ENCODE peak calls at places on chromosome 1, in five cellular contexts. One of them, this sample, is unnamed.

GRCh38 chr1:206000641-206001339 is 2.4 kb downstream of the RAB7B start:
- DNase-seq in left ventricle myocardium superior: no peak
- DNase-seq in T-helper 1 cell: no peak
- DNase-seq in activated CD4-positive, alpha-beta T cell treated with anti-CD3 and anti-CD28 coated beads for 48 hours: peak
- DNase-seq in OCI-LY7: no peak
- DNase-seq in this sample: no peak

GRCh38 chr1:202835548-202836072 is 24.9 kb downstream of the PCAT6 start:
- DNase-seq in activated CD4-positive, alpha-beta T cell treated with anti-CD3 and anti-CD28 coated beads for 48 hours: no peak
- DNase-seq in T-helper 1 cell: peak
- DNase-seq in OCI-LY7: no peak
- DNase-seq in left ventricle myocardium superior: no peak
- DNase-seq in this sample: no peak

GRCh38 chr1:179151908-179152682 is 70.2 kb downstream of the TOR3A start:
- DNase-seq in left ventricle myocardium superior: no peak
- DNase-seq in T-helper 1 cell: no peak
- DNase-seq in OCI-LY7: peak
- DNase-seq in activated CD4-positive, alpha-beta T cell treated with anti-CD3 and anti-CD28 coated beads for 48 hours: no peak
- DNase-seq in this sample: no peak

GRCh38 chr1:32255072-32256071 is 4.3 kb downstream of the LCK start:
- DNase-seq in activated CD4-positive, alpha-beta T cell treated with anti-CD3 and anti-CD28 coated beads for 48 hours: no peak
- DNase-seq in left ventricle myocardium superior: no peak
- DNase-seq in OCI-LY7: peak
- DNase-seq in T-helper 1 cell: no peak
- DNase-seq in this sample: no peak

GRCh38 chr1:23177031-23177430 is 8.4 kb upstream of the LUZP1 start:
- DNase-seq in OCI-LY7: no peak
- DNase-seq in activated CD4-positive, alpha-beta T cell treated with anti-CD3 and anti-CD28 coated beads for 48 hours: no peak
- DNase-seq in left ventricle myocardium superior: no peak
- DNase-seq in T-helper 1 cell: no peak
- DNase-seq in this sample: no peak

GRCh38 chr1:226487921-226488320 is 60.6 kb upstream of the STUM start:
- DNase-seq in OCI-LY7: no peak
- DNase-seq in left ventricle myocardium superior: no peak
- DNase-seq in T-helper 1 cell: no peak
- DNase-seq in activated CD4-positive, alpha-beta T cell treated with anti-CD3 and anti-CD28 coated beads for 48 hours: no peak
- DNase-seq in this sample: no peak

GRCh38 chr1:24343412-24344089 is 24.4 kb downstream of the GRHL3 start:
- DNase-seq in OCI-LY7: no peak
- DNase-seq in left ventricle myocardium superior: no peak
- DNase-seq in activated CD4-positive, alpha-beta T cell treated with anti-CD3 and anti-CD28 coated beads for 48 hours: no peak
- DNase-seq in T-helper 1 cell: no peak
- DNase-seq in this sample: no peak

GRCh38 chr1:70284366-70284765 is 63.2 kb downstream of the SRSF11 start:
- DNase-seq in OCI-LY7: no peak
- DNase-seq in T-helper 1 cell: no peak
- DNase-seq in activated CD4-positive, alpha-beta T cell treated with anti-CD3 and anti-CD28 coated beads for 48 hours: no peak
- DNase-seq in left ventricle myocardium superior: no peak
- DNase-seq in this sample: no peak

GRCh38 chr1:111739984-111740765 is 980 bp upstream of the INKA2 start:
- DNase-seq in activated CD4-positive, alpha-beta T cell treated with anti-CD3 and anti-CD28 coated beads for 48 hours: no peak
- DNase-seq in T-helper 1 cell: peak
- DNase-seq in left ventricle myocardium superior: peak
- DNase-seq in OCI-LY7: no peak
- DNase-seq in this sample: no peak

GRCh38 chr1:115771847-115772457 is 3.4 kb upstream of the CASQ2 start:
- DNase-seq in T-helper 1 cell: no peak
- DNase-seq in activated CD4-positive, alpha-beta T cell treated with anti-CD3 and anti-CD28 coated beads for 48 hours: peak
- DNase-seq in OCI-LY7: peak
- DNase-seq in left ventricle myocardium superior: peak
- DNase-seq in this sample: peak

GRCh38 chr1:172719694-172720138 is 60.8 kb downstream of the FASLG start:
- DNase-seq in activated CD4-positive, alpha-beta T cell treated with anti-CD3 and anti-CD28 coated beads for 48 hours: no peak
- DNase-seq in T-helper 1 cell: no peak
- DNase-seq in OCI-LY7: peak
- DNase-seq in left ventricle myocardium superior: no peak
- DNase-seq in this sample: no peak

GRCh38 chr1:3907031-3907534 is 7.0 kb upstream of the C1orf174 start:
- DNase-seq in OCI-LY7: peak
- DNase-seq in left ventricle myocardium superior: no peak
- DNase-seq in T-helper 1 cell: no peak
- DNase-seq in activated CD4-positive, alpha-beta T cell treated with anti-CD3 and anti-CD28 coated beads for 48 hours: peak
- DNase-seq in this sample: no peak

GRCh38 chr1:230743874-230744273 is 3.3 kb upstream of the CAPN9 start:
- DNase-seq in T-helper 1 cell: no peak
- DNase-seq in OCI-LY7: no peak
- DNase-seq in left ventricle myocardium superior: no peak
- DNase-seq in activated CD4-positive, alpha-beta T cell treated with anti-CD3 and anti-CD28 coated beads for 48 hours: no peak
- DNase-seq in this sample: no peak

GRCh38 chr1:110119843-110120242 is 7.6 kb downstream of the UBL4B start:
- DNase-seq in left ventricle myocardium superior: no peak
- DNase-seq in T-helper 1 cell: no peak
- DNase-seq in activated CD4-positive, alpha-beta T cell treated with anti-CD3 and anti-CD28 coated beads for 48 hours: no peak
- DNase-seq in OCI-LY7: no peak
- DNase-seq in this sample: no peak

GRCh38 chr1:157994704-157995540 is 1.5 kb downstream of the KIRREL1 start:
- DNase-seq in OCI-LY7: no peak
- DNase-seq in T-helper 1 cell: no peak
- DNase-seq in activated CD4-positive, alpha-beta T cell treated with anti-CD3 and anti-CD28 coated beads for 48 hours: no peak
- DNase-seq in left ventricle myocardium superior: no peak
- DNase-seq in this sample: no peak

GRCh38 chr1:206859082-206859491 is 6.3 kb upstream of the IL20 start:
- DNase-seq in left ventricle myocardium superior: no peak
- DNase-seq in T-helper 1 cell: no peak
- DNase-seq in activated CD4-positive, alpha-beta T cell treated with anti-CD3 and anti-CD28 coated beads for 48 hours: no peak
- DNase-seq in OCI-LY7: peak
- DNase-seq in this sample: no peak

GRCh38 chr1:7570311-7570710 is 200.8 kb upstream of the VAMP3 start:
- DNase-seq in T-helper 1 cell: no peak
- DNase-seq in activated CD4-positive, alpha-beta T cell treated with anti-CD3 and anti-CD28 coated beads for 48 hours: no peak
- DNase-seq in left ventricle myocardium superior: no peak
- DNase-seq in OCI-LY7: no peak
- DNase-seq in this sample: no peak

GRCh38 chr1:23018661-23019093 is 591 bp upstream of the KDM1A start:
- DNase-seq in left ventricle myocardium superior: no peak
- DNase-seq in OCI-LY7: no peak
- DNase-seq in activated CD4-positive, alpha-beta T cell treated with anti-CD3 and anti-CD28 coated beads for 48 hours: no peak
- DNase-seq in T-helper 1 cell: no peak
- DNase-seq in this sample: no peak

GRCh38 chr1:41712687-41713086 is 206.0 kb downstream of the HIVEP3 start:
- DNase-seq in OCI-LY7: no peak
- DNase-seq in left ventricle myocardium superior: peak
- DNase-seq in activated CD4-positive, alpha-beta T cell treated with anti-CD3 and anti-CD28 coated beads for 48 hours: no peak
- DNase-seq in T-helper 1 cell: no peak
- DNase-seq in this sample: no peak

GRCh38 chr1:1431845-1432565 is 3.5 kb upstream of the VWA1 start:
- DNase-seq in T-helper 1 cell: no peak
- DNase-seq in OCI-LY7: no peak
- DNase-seq in left ventricle myocardium superior: peak
- DNase-seq in activated CD4-positive, alpha-beta T cell treated with anti-CD3 and anti-CD28 coated beads for 48 hours: no peak
- DNase-seq in this sample: no peak

GRCh38 chr1:210654176-210654786 is 325.6 kb downstream of the HHAT start:
- DNase-seq in left ventricle myocardium superior: no peak
- DNase-seq in activated CD4-positive, alpha-beta T cell treated with anti-CD3 and anti-CD28 coated beads for 48 hours: peak
- DNase-seq in T-helper 1 cell: no peak
- DNase-seq in OCI-LY7: no peak
- DNase-seq in this sample: no peak

GRCh38 chr1:69077633-69078032 is 490.1 kb upstream of the LRRC7 start:
- DNase-seq in left ventricle myocardium superior: no peak
- DNase-seq in OCI-LY7: no peak
- DNase-seq in activated CD4-positive, alpha-beta T cell treated with anti-CD3 and anti-CD28 coated beads for 48 hours: no peak
- DNase-seq in T-helper 1 cell: no peak
- DNase-seq in this sample: no peak

GRCh38 chr1:85569122-85569521 is 11.4 kb upstream of the CCN1 start:
- DNase-seq in OCI-LY7: no peak
- DNase-seq in T-helper 1 cell: no peak
- DNase-seq in activated CD4-positive, alpha-beta T cell treated with anti-CD3 and anti-CD28 coated beads for 48 hours: no peak
- DNase-seq in left ventricle myocardium superior: no peak
- DNase-seq in this sample: no peak

GRCh38 chr1:16724718-16725438 is 15.4 kb upstream of the RNU1-4 start:
- DNase-seq in T-helper 1 cell: no peak
- DNase-seq in left ventricle myocardium superior: no peak
- DNase-seq in activated CD4-positive, alpha-beta T cell treated with anti-CD3 and anti-CD28 coated beads for 48 hours: no peak
- DNase-seq in OCI-LY7: no peak
- DNase-seq in this sample: no peak

GRCh38 chr1:220342853-220343252 is 70.6 kb upstream of the RAB3GAP2 start:
- DNase-seq in OCI-LY7: no peak
- DNase-seq in activated CD4-positive, alpha-beta T cell treated with anti-CD3 and anti-CD28 coated beads for 48 hours: no peak
- DNase-seq in left ventricle myocardium superior: no peak
- DNase-seq in T-helper 1 cell: no peak
- DNase-seq in this sample: no peak

GRCh38 chr1:48552420-48552819 is 80.4 kb upstream of the SPATA6 start:
- DNase-seq in OCI-LY7: peak
- DNase-seq in T-helper 1 cell: no peak
- DNase-seq in left ventricle myocardium superior: no peak
- DNase-seq in activated CD4-positive, alpha-beta T cell treated with anti-CD3 and anti-CD28 coated beads for 48 hours: peak
- DNase-seq in this sample: no peak

GRCh38 chr1:101236546-101237228 is at the start of gene S1PR1:
- DNase-seq in left ventricle myocardium superior: peak
- DNase-seq in OCI-LY7: no peak
- DNase-seq in T-helper 1 cell: peak
- DNase-seq in activated CD4-positive, alpha-beta T cell treated with anti-CD3 and anti-CD28 coated beads for 48 hours: peak
- DNase-seq in this sample: no peak

GRCh38 chr1:217275617-217276398 is 355.1 kb downstream of the GPATCH2 start:
- DNase-seq in T-helper 1 cell: no peak
- DNase-seq in left ventricle myocardium superior: no peak
- DNase-seq in activated CD4-positive, alpha-beta T cell treated with anti-CD3 and anti-CD28 coated beads for 48 hours: no peak
- DNase-seq in OCI-LY7: no peak
- DNase-seq in this sample: no peak

GRCh38 chr1:243727503-243728191 is 122.4 kb downstream of the AKT3 start:
- DNase-seq in activated CD4-positive, alpha-beta T cell treated with anti-CD3 and anti-CD28 coated beads for 48 hours: no peak
- DNase-seq in left ventricle myocardium superior: no peak
- DNase-seq in T-helper 1 cell: no peak
- DNase-seq in OCI-LY7: peak
- DNase-seq in this sample: no peak

GRCh38 chr1:50973255-50973654 is 3.2 kb downstream of the CDKN2C start:
- DNase-seq in OCI-LY7: no peak
- DNase-seq in left ventricle myocardium superior: no peak
- DNase-seq in T-helper 1 cell: no peak
- DNase-seq in activated CD4-positive, alpha-beta T cell treated with anti-CD3 and anti-CD28 coated beads for 48 hours: no peak
- DNase-seq in this sample: no peak

GRCh38 chr1:209106237-209106741 is 477.2 kb upstream of the CAMK1G start:
- DNase-seq in activated CD4-positive, alpha-beta T cell treated with anti-CD3 and anti-CD28 coated beads for 48 hours: no peak
- DNase-seq in T-helper 1 cell: no peak
- DNase-seq in left ventricle myocardium superior: no peak
- DNase-seq in OCI-LY7: no peak
- DNase-seq in this sample: peak